ENCODE peak calls at places on chromosome 9, in seven cellular contexts. F is activated CD4-positive, CD25-positive, alpha-beta regulatory T cell; V is Karpas-422; U is mucosa of gallbladder; I is amygdala; J is astrocyte of the spinal cord; Q is activated CD8-positive, alpha-beta T cell treated with anti-CD3 and anti-CD28 coated beads, Interleukin-2, amount 10 ng/mL, durations not matched to agents 7 days and 5 days. R is an unnamed sample.

GRCh38 chr9:137436761-137437600 is 4.2 kb downstream of the ENTPD8 start:
- DNase-seq in F (no peak), V (no peak), U (no peak), I (no peak), J (no peak), Q (no peak), R (no peak)

GRCh38 chr9:27154923-27155322 is 45.9 kb downstream of the TEK start:
- DNase-seq in F (no peak), V (peak), U (peak), I (no peak), J (peak), Q (no peak), R (no peak)

GRCh38 chr9:93818795-93819472 is 136.2 kb downstream of the BARX1 start:
- DNase-seq in F (no peak), V (no peak), U (no peak), I (no peak), J (no peak), Q (no peak), R (no peak)

GRCh38 chr9:38107811-38108304 is 38.8 kb upstream of the SHB start:
- DNase-seq in F (no peak), V (no peak), U (peak), I (no peak), J (no peak), Q (no peak), R (no peak)

GRCh38 chr9:115104908-115105307 is 13.0 kb downstream of the TNC start:
- DNase-seq in F (no peak), V (no peak), U (no peak), I (no peak), J (peak), Q (no peak), R (no peak)

GRCh38 chr9:112327718-112328450 is 5.5 kb downstream of the PTBP3 start:
- DNase-seq in F (no peak), V (no peak), U (no peak), I (no peak), J (no peak), Q (no peak), R (no peak)

GRCh38 chr9:16653491-16654407 is 216.7 kb downstream of the BNC2 start:
- DNase-seq in F (no peak), V (no peak), U (no peak), I (no peak), J (no peak), Q (no peak), R (peak)

GRCh38 chr9:105252405-105252756 is 7.9 kb downstream of the SLC44A1 start:
- DNase-seq in F (no peak), V (no peak), U (no peak), I (no peak), J (no peak), Q (no peak), R (no peak)